ENCODE peak calls at places on chromosomes 16 and 17, in seven cellular contexts. A is Peyer's patch; F is effector memory CD8-positive, alpha-beta T cell; B is AG10803; W is mesendoderm; Y is stimulated activated naive CD4-positive, alpha-beta T cell treated with Interleukin-2 at 50 U/mL for 16 hours; K is activated CD4-positive, alpha-beta T cell treated with anti-CD3 and anti-CD28 coated beads for 4 hours. X is an unnamed sample.

GRCh38 chr17:42675348-42675983 is 1.3 kb downstream of the PLEKHH3 start:
- DNase-seq in F (no peak), B (no peak), Y (no peak), W (no peak), K (no peak), A (no peak), X (no peak)

GRCh38 chr16:66874079-66874775 is 6.1 kb upstream of the PDP2 start:
- DNase-seq in A (no peak), B (peak), K (no peak), F (no peak), Y (peak), W (peak), X (peak)

GRCh38 chr17:67517335-67517734 is 140.3 kb downstream of the PITPNC1 start:
- DNase-seq in A (no peak), K (no peak), B (no peak), Y (no peak), W (no peak), F (no peak), X (no peak)

GRCh38 chr16:75070055-75070841 is 46.3 kb downstream of the LDHD start:
- DNase-seq in B (peak), W (no peak), K (no peak), Y (no peak), F (no peak), A (no peak), X (no peak)

GRCh38 chr17:6456914-6457687 is 12.8 kb downstream of the PIMREG start:
- DNase-seq in K (no peak), B (peak), A (peak), F (no peak), W (peak), Y (no peak), X (peak)

GRCh38 chr17:57612202-57613071 is 132.7 kb downstream of the CCDC182 start:
- DNase-seq in W (peak), A (no peak), Y (no peak), K (no peak), F (peak), B (no peak), X (no peak)

GRCh38 chr17:6701719-6702118 is 11.4 kb downstream of the SLC13A5 start:
- DNase-seq in B (no peak), K (no peak), Y (no peak), W (peak), F (no peak), A (no peak), X (no peak)

GRCh38 chr16:11497851-11498289 is 88.8 kb downstream of the LITAF start:
- DNase-seq in Y (no peak), F (no peak), A (no peak), W (peak), B (peak), K (no peak), X (peak)